ENCODE peak calls at places on chromosome 10, in six cellular contexts. Q is fibroblast of lung, O is endothelial cell of umbilical vein, Y is mesendoderm, D is mammary epithelial cell, A is astrocyte. P is an unnamed sample. For H3K79me2, the result is how much of the 10 kb centered on the place peaks cover.

GRCh38 chr10:127148066-127148932 is 48.1 kb downstream of the INSYN2A start:
- DNase-seq in Q (peak), O (peak), Y (peak), D (peak), A (peak), P (no peak)

GRCh38 chr10:114103286-114103685 is 59.6 kb downstream of the ADRB1 start:
- DNase-seq in Q (peak), O (peak), Y (peak), D (peak), A (peak), P (peak)

GRCh38 chr10:125631806-125632205 is 51.2 kb downstream of the TEX36 start:
- DNase-seq in Q (no peak), O (no peak), Y (no peak), D (no peak), A (no peak), P (no peak)

GRCh38 chr10:14609178-14609577 is 165.5 kb downstream of the FAM107B start:
- DNase-seq in Q (no peak), O (no peak), Y (no peak), D (no peak), A (no peak), P (peak)

GRCh38 chr10:69871074-69871473 is 69.4 kb downstream of the COL13A1 start:
- DNase-seq in Q (no peak), O (no peak), Y (no peak), D (no peak), A (no peak), P (no peak)

GRCh38 chr10:513393-513792 is 176.1 kb downstream of the DIP2C start:
- DNase-seq in Q (no peak), O (no peak), Y (no peak), D (no peak), A (no peak), P (peak)

GRCh38 chr10:71708301-71708703 is 11.3 kb downstream of the C10orf105 start:
- DNase-seq in Q (peak), O (peak), Y (peak), D (no peak), A (no peak), P (peak)

GRCh38 chr10:31340343-31340742 is 21.3 kb downstream of the ZEB1 start:
- DNase-seq in Q (peak), O (no peak), Y (no peak), D (no peak), A (no peak), P (no peak)

GRCh38 chr10:62819521-62819920 is 3.4 kb upstream of the EGR2 start:
- DNase-seq in Q (peak), O (no peak), Y (no peak), D (peak), A (peak), P (no peak)

GRCh38 chr10:69626826-69627225 is 3.2 kb upstream of the FAM241B start:
- DNase-seq in Q (no peak), O (no peak), Y (no peak), D (no peak), A (no peak), P (no peak)

GRCh38 chr10:132972149-132972985 is 30.0 kb upstream of the CFAP46 start:
- DNase-seq in Q (no peak), O (no peak), Y (no peak), D (no peak), A (no peak), P (no peak)

DNA sequence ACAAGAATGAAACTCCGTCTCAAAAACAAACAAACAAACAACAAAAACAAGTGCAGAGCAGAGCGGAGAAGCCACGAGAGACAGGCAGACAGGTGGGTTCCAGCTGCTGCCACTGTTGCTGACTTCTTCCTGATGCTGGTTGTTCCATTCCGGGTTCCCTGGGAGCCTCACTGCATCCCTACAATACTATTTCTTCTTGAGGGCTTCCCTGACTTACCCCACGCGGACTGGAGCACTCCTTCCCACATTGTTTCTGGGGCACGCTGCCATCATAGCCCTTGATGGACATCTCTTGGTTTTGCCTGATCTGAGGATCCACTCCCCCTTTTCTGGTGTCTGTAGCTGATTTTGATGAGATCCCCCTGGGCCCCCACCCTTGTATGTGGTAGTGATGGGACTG is 5.6 kb upstream of the NKX1-2 start:
- DNase-seq in Q (no peak), O (no peak), Y (no peak), D (no peak), A (no peak), P (no peak)
- H3K79me2 ChIP-seq in Q (under half), O (under half), Y (under half), D (under half), A (under half), P (under half)

GRCh38 chr10:103645141-103646054 is 151.9 kb downstream of the NEURL1 start:
- DNase-seq in Q (peak), O (peak), Y (peak), D (peak), A (peak), P (no peak)
- H3K79me2 ChIP-seq in Q (half or more), O (under half), Y (under half), D (half or more), A (under half), P (under half)

DNA sequence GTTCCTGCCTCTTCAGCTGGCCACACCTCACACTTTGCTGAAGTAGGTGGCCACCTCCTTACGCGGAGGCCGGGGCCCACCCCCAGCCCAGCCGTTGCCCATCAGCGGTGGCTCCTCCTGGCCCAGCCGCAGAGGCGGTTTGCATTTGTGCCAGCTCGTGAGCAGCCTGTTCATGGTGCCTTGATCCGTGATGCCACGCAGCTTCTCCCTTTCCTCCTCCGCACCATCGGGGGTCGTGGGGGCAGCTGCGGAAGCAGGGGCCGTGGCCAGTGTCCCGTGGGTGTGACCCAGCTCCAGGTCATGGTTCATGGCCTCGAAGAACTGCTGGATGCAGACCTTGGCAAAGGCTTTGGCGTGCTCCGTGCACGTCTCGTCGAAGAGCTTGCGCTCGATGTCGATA is 3.1 kb upstream of the CALHM2 start:
- DNase-seq in Q (no peak), O (no peak), Y (no peak), D (no peak), A (no peak), P (no peak)
- H3K79me2 ChIP-seq in Q (under half), O (under half), Y (under half), D (under half), A (under half), P (under half)

GRCh38 chr10:75399461-75400162 is 2.0 kb downstream of the ZNF503 start:
- DNase-seq in Q (peak), O (peak), Y (peak), D (peak), A (peak), P (peak)
- H3K79me2 ChIP-seq in Q (under half), O (under half), Y (under half), D (under half), A (under half), P (under half)

GRCh38 chr10:7385114-7385513 is 25.7 kb downstream of the SFMBT2 start:
- DNase-seq in Q (no peak), O (no peak), Y (no peak), D (no peak), A (no peak), P (no peak)
- H3K79me2 ChIP-seq in Q (under half), O (under half), Y (under half), D (under half), A (under half), P (half or more)

GRCh38 chr10:119374236-119374635 is 166.9 kb downstream of the GRK5 start:
- DNase-seq in Q (no peak), O (no peak), Y (no peak), D (no peak), A (no peak), P (no peak)
- H3K79me2 ChIP-seq in Q (under half), O (under half), Y (under half), D (under half), A (under half), P (half or more)

DNA sequence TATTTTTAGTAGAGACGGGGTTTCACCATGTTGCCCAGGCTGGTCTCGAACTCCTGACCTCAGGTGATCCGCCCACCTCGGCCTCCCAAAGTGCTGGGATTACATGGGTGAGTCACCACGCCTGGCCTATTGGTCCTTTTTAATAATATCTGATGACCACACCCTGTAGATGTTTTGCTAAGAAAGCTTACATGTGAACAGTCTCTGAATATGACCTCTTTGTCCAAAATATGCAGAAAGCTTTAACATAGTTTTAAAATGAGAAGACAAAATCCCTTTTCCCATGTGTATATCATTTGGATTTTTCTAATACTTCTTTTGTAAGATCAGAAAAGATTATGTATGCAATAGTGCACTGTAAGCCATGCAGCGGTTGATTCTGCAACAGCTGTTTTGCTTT is 38.5 kb downstream of the MCU start:
- DNase-seq in Q (peak), O (no peak), Y (no peak), D (no peak), A (peak), P (no peak)
- H3K79me2 ChIP-seq in Q (under half), O (under half), Y (under half), D (half or more), A (half or more), P (under half)

GRCh38 chr10:129853236-129853946 is 110.7 kb downstream of the EBF3 start:
- DNase-seq in Q (no peak), O (no peak), Y (peak), D (no peak), A (no peak), P (no peak)

GRCh38 chr10:129854181-129854580 is 109.9 kb downstream of the EBF3 start:
- DNase-seq in Q (no peak), O (no peak), Y (no peak), D (no peak), A (no peak), P (no peak)

GRCh38 chr10:129854796-129855705 is 109.0 kb downstream of the EBF3 start:
- DNase-seq in Q (no peak), O (no peak), Y (no peak), D (no peak), A (no peak), P (no peak)

GRCh38 chr10:129857242-129857960 is 106.7 kb downstream of the EBF3 start:
- DNase-seq in Q (no peak), O (no peak), Y (no peak), D (no peak), A (no peak), P (no peak)

GRCh38 chr10:129855836-129856563 is 108.1 kb downstream of the EBF3 start:
- DNase-seq in Q (no peak), O (no peak), Y (no peak), D (no peak), A (no peak), P (no peak)
- H3K79me2 ChIP-seq in Q (under half), O (under half), Y (under half), D (under half), A (under half), P (under half)

GRCh38 chr10:80204801-80205477 is 398 bp downstream of the ANXA11 start:
- DNase-seq in Q (peak), O (peak), Y (peak), D (no peak), A (peak), P (peak)
- H3K79me2 ChIP-seq in Q (half or more), O (half or more), Y (under half), D (half or more), A (half or more), P (half or more)

P was measured in MM.1S.